ENCODE peak calls at places on chromosomes 12 and 14, in five cellular contexts. L, D, Y, U and T are unnamed samples. For H3K4me1, the result is how much of the 10 kb centered on the place peaks cover.

GRCh38 chr12:25074113-25074512 is 120.8 kb downstream of the DNAI7 start:
- DNase-seq in L (no peak), Y (no peak), D (no peak), U (no peak), T (no peak)

GRCh38 chr12:20492251-20492728 is 124.0 kb downstream of the PDE3A start:
- DNase-seq in Y (no peak), U (no peak), L (no peak), D (no peak), T (no peak)

GRCh38 chr14:88929656-88930436 is 105.4 kb downstream of the TTC8 start:
- DNase-seq in U (no peak), L (no peak), D (peak), Y (no peak), T (no peak)

GRCh38 chr14:33218030-33218429 is 279.4 kb downstream of the NPAS3 start:
- DNase-seq in U (no peak), L (no peak), Y (no peak), D (no peak), T (no peak)

GRCh38 chr12:130132831-130133635 is 29.2 kb upstream of the FZD10 start:
- DNase-seq in L (no peak), Y (no peak), D (no peak), U (no peak), T (no peak)

GRCh38 chr14:78863143-78863542 is 693.0 kb downstream of the NRXN3 start:
- DNase-seq in Y (no peak), D (peak), U (no peak), L (no peak), T (no peak)

GRCh38 chr14:103710771-103711392 is 4.4 kb downstream of the XRCC3 start:
- DNase-seq in Y (no peak), D (no peak), L (no peak), U (peak), T (peak)

GRCh38 chr14:35416108-35416750 is 11.7 kb upstream of the NFKBIA start:
- DNase-seq in U (peak), L (no peak), D (no peak), Y (no peak), T (no peak)

GRCh38 chr12:93237235-93237915 is 140.3 kb upstream of the NUDT4 start:
- DNase-seq in D (no peak), L (no peak), U (no peak), Y (no peak), T (no peak)

GRCh38 chr14:42002139-42002538 is 395.5 kb downstream of the LRFN5 start:
- DNase-seq in D (no peak), L (no peak), Y (no peak), U (no peak), T (no peak)

GRCh38 chr14:101839236-101839635 is 77.7 kb downstream of the PPP2R5C start:
- DNase-seq in Y (no peak), U (peak), D (no peak), L (no peak), T (no peak)

GRCh38 chr14:103857256-103857655 is 9.9 kb upstream of the PPP1R13B start:
- DNase-seq in D (no peak), U (no peak), Y (no peak), L (no peak), T (no peak)

GRCh38 chr12:118055144-118055557 is 5.8 kb downstream of the WSB2 start:
- DNase-seq in Y (no peak), U (peak), L (peak), D (peak), T (no peak)

GRCh38 chr14:31083781-31084180 is 57.6 kb upstream of the STRN3 start:
- DNase-seq in D (no peak), U (no peak), L (no peak), Y (no peak), T (no peak)

GRCh38 chr12:24121911-24122310 is 172.4 kb upstream of the SOX5 start:
- DNase-seq in Y (no peak), L (no peak), D (no peak), U (no peak), T (no peak)

GRCh38 chr12:23083267-23083666 is 458.3 kb downstream of the ETNK1 start:
- DNase-seq in U (no peak), D (no peak), Y (no peak), L (no peak), T (no peak)

GRCh38 chr12:52204931-52205505 is 13.2 kb upstream of the KRT80 start:
- DNase-seq in Y (peak), U (no peak), L (no peak), D (no peak), T (no peak)

GRCh38 chr12:88940854-88941253 is 360.6 kb upstream of the KITLG start:
- DNase-seq in L (no peak), D (no peak), U (no peak), Y (no peak), T (no peak)

GRCh38 chr12:113700943-113701342 is 229.3 kb upstream of the LHX5 start:
- DNase-seq in Y (no peak), L (no peak), U (no peak), D (no peak), T (no peak)

GRCh38 chr14:22691171-22691570 is 47.0 kb upstream of the OR6J1 start:
- DNase-seq in D (no peak), Y (no peak), U (no peak), L (no peak), T (no peak)

GRCh38 chr14:55446833-55447232 is 6.4 kb upstream of the TBPL2 start:
- DNase-seq in Y (no peak), D (no peak), U (no peak), L (no peak), T (no peak)

GRCh38 chr14:93009471-93010117 is 86.6 kb downstream of the CHGA start:
- DNase-seq in D (no peak), L (no peak), U (no peak), Y (peak), T (no peak)

GRCh38 chr12:57940915-57941164 is 527 bp upstream of the ATP23 start:
- DNase-seq in Y (no peak), L (no peak), D (no peak), U (peak), T (no peak)

GRCh38 chr12:57939291-57939690 is 2.1 kb upstream of the ATP23 start:
- DNase-seq in L (no peak), U (no peak), Y (no peak), D (no peak), T (no peak)

GRCh38 chr12:57943438-57944080 is 2.2 kb downstream of the ATP23 start:
- DNase-seq in U (no peak), L (no peak), D (no peak), Y (no peak), T (no peak)

GRCh38 chr12:57941165-57941894 is at the start of gene ATP23:
- DNase-seq in L (peak), Y (peak), D (peak), U (peak), T (peak)

DNA sequence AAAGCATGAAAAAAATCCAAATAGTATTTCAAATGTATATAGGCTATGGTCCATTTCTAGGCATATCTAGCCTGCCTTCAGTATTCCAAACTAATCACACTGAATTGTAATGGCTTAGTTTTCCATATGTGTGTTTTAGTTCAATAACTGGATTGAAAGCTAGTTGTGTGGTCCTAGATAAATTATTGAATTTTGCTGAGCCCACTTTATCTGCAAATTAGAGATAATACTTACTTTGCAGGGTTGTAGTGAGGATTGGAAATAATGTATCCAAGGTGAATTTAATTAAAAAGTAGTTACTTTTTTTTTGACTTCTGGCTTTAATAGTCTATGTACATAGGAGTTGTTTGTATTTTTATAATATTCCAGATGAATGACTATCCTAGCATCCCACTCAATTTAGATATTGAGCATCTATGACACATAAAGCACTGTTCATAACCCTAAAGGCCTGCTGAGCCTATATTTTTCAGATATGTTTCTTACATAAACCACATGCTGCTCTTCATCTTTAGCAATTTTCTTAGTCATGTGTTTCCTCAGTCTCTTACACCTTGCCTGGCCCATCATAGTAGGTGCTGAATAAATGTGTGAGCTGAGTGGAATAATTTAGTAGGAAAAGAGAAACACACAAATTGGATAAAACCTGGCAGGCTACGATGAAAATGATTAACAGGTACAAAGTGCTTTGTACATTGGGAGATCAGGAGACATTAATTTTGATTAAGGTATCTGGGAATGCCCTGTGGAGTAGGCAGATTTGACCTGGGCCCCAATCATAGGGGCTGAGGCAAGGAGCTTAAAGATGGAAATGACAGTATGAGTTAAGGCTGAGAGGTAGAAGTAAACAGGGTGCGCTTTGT is 1.1 kb upstream of the ATP23 start:
- DNase-seq in L (no peak), U (no peak), D (peak), Y (no peak), T (no peak)
- H3K4me3 ChIP-seq in L (peak), U (peak), D (peak), Y (peak), T (no peak)

DNA sequence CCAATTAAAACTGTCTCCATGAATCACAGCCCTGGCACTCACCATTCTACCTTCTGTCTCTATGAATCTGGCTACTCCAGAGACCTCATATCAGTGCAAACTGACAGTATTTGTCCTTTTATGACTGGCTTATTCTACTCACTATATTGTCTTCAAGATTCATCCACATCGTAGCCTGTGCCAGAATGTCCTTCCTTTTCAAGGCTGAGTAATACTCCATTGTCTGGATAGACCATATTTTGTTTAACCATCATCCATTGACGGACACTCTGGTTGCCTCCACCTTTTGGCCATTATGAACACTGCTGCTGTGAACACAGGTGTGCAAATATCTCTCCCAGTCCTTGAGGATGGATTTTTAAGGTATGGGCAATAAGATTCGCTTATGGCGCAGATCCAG is 91.6 kb upstream of the NCOR2 start:
- DNase-seq in L (no peak), D (no peak), U (no peak), Y (no peak), T (no peak)
- H3K4me1 ChIP-seq in L (under half), D (under half), U (under half), Y (under half), T (under half)

DNA sequence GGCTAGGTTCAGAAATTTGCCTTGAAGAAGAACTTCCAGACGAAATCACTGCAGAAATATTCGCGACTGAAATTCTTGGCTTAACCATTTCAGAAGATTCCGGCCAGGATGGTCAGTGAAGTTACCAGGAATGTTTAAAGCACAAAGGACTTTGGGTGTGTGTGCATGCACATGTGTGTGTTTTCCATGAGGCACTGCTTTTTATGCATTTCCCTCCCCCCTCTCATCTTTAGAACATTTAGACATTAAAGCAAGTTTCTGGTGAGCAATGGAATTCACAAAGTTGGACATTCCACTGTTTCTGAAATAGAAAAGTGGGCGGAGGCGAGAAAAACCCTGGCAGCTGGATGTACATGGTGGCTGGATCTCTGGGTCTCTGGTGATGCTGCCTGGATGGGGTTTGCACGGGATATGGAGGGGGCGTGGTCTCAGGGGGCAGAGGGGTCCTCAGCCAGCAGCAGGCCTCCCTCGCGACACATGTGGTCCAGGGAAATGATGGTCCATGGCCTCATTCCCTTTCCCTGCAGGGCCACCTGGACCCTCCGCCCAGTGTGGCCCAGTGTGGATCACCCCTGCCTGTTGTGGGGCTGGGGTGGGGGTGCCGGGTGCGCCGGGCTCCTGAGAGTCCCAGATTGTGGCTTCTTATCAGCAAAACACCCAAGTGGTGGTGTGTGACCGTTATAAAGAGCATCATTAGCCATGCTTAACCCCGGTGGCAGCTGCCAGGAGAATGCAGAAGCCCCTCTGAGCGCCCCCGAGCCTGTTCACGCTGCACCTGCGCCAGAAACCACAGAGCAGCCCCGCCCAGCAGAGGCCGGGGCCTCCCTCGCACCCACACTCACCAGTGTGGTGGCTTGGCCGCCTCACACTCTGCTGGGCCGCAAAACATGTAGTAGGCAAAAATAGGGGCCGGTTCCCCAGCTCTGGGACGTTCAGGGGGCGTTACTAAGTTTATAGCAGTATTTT is 17.8 kb upstream of the BCL7A start:
- DNase-seq in L (no peak), D (peak), Y (no peak), U (peak), T (no peak)
- TF ChIP-seq POLR2AphosphoS5 in L (no peak), D (no peak), Y (no peak), U (no peak), T (no peak)

GRCh38 chr14:61267336-61267735 is 13.8 kb downstream of the TMEM30B start:
- DNase-seq in Y (no peak), D (no peak), U (no peak), L (no peak), T (no peak)
- H3K4me3 ChIP-seq in Y (no peak), D (no peak), U (no peak), L (no peak), T (no peak)

GRCh38 chr12:46942579-46942978 is 116.8 kb upstream of the SLC38A4 start:
- DNase-seq in U (no peak), D (no peak), Y (no peak), L (no peak), T (no peak)

GRCh38 chr12:46946137-46946536 is 120.3 kb upstream of the SLC38A4 start:
- DNase-seq in Y (no peak), D (no peak), U (no peak), L (no peak), T (no peak)

GRCh38 chr12:46945591-46945990 is 119.8 kb upstream of the SLC38A4 start:
- DNase-seq in D (no peak), L (no peak), Y (no peak), U (no peak), T (no peak)

GRCh38 chr12:46944771-46945170 is 119.0 kb upstream of the SLC38A4 start:
- DNase-seq in Y (no peak), D (no peak), L (no peak), U (no peak), T (no peak)

GRCh38 chr12:46944104-46944503 is 118.3 kb upstream of the SLC38A4 start:
- DNase-seq in Y (no peak), U (no peak), D (no peak), L (no peak), T (no peak)
- H3K4me1 ChIP-seq in Y (under half), U (under half), D (under half), L (under half), T (under half)

GRCh38 chr14:68470361-68470760 is 322.5 kb downstream of the ZFP36L1 start:
- DNase-seq in L (no peak), U (no peak), D (no peak), Y (no peak), T (no peak)

GRCh38 chr14:68466491-68466977 is 326.3 kb downstream of the ZFP36L1 start:
- DNase-seq in U (no peak), D (no peak), Y (no peak), L (no peak), T (no peak)

GRCh38 chr14:68467425-68467824 is 325.4 kb downstream of the ZFP36L1 start:
- DNase-seq in Y (no peak), U (no peak), D (no peak), L (no peak), T (no peak)

GRCh38 chr14:68469208-68469713 is 323.6 kb downstream of the ZFP36L1 start:
- DNase-seq in U (no peak), L (peak), Y (no peak), D (no peak), T (no peak)

GRCh38 chr14:68468437-68469207 is 324.2 kb downstream of the ZFP36L1 start:
- DNase-seq in L (peak), D (no peak), Y (no peak), U (no peak), T (no peak)
- TF ChIP-seq POLR2AphosphoS5 in L (peak), D (no peak), Y (no peak), U (no peak), T (no peak)

GRCh38 chr12:29582677-29583076 is 85.2 kb upstream of the OVCH1 start:
- DNase-seq in U (no peak), L (peak), D (no peak), Y (no peak), T (peak)
- H3K4me3 ChIP-seq in U (no peak), L (no peak), D (no peak), Y (no peak), T (no peak)